ENCODE peak calls at places on chromosomes 13 and 19, in five cellular contexts. Q, W, U, E and V are unnamed samples.

GRCh38 chr19:3547301-3547731 is 8.3 kb downstream of the TEKTIP1 start:
- DNase-seq in Q (no peak), W (no peak), E (no peak), U (no peak), V (peak; percentile 74)

GRCh38 chr19:13460045-13460444 is 46.2 kb downstream of the CACNA1A start:
- DNase-seq in W (no peak), E (no peak), Q (no peak), U (no peak), V (no peak)

GRCh38 chr19:17543991-17544390 is 11.5 kb upstream of the COLGALT1 start:
- DNase-seq in W (no peak), Q (no peak), U (no peak), E (no peak), V (no peak)

GRCh38 chr19:51600940-51601575 is 29.1 kb downstream of the SIGLEC5 start:
- DNase-seq in W (no peak), U (no peak), E (no peak), Q (no peak), V (no peak)

GRCh38 chr13:23899555-23899954 is 2.3 kb upstream of the C1QTNF9B start:
- DNase-seq in E (peak; percentile 52), Q (no peak), U (peak; percentile 66), W (no peak), V (no peak)

GRCh38 chr19:40282920-40283319 is 2.2 kb downstream of the AKT2 start:
- DNase-seq in E (no peak), Q (no peak), U (no peak), W (no peak), V (no peak)

GRCh38 chr13:113152894-113153809 is 5.3 kb upstream of the PROZ start:
- DNase-seq in E (peak; percentile 43), Q (no peak), U (no peak), W (peak; percentile 48), V (peak; percentile 62)

GRCh38 chr13:83732755-83733154 is 149.5 kb downstream of the SLITRK1 start:
- DNase-seq in Q (no peak), E (no peak), W (no peak), U (peak; percentile 48), V (no peak)

GRCh38 chr19:14135985-14136508 is 342 bp downstream of the ASF1B start:
- DNase-seq in W (no peak), U (no peak), E (no peak), Q (no peak), V (no peak)

GRCh38 chr19:43469160-43469480 is 3.7 kb upstream of the LYPD3 start:
- DNase-seq in Q (no peak), E (no peak), W (no peak), U (no peak), V (no peak)

GRCh38 chr19:47899335-47899734 is 13.2 kb upstream of the SULT2A1 start:
- DNase-seq in Q (no peak), W (no peak), U (no peak), E (no peak), V (no peak)

GRCh38 chr19:55305491-55305890 is 19.6 kb downstream of the TMEM150B start:
- DNase-seq in W (no peak), U (peak; percentile 62), E (peak; percentile 30), Q (peak; percentile 24), V (peak; percentile 72)

GRCh38 chr19:16226878-16227836 is 29.4 kb downstream of the AP1M1 start:
- DNase-seq in U (no peak), E (no peak), W (no peak), Q (no peak), V (no peak)

GRCh38 chr13:76148926-76149325 is 512.8 kb downstream of the LMO7 start:
- DNase-seq in Q (no peak), U (no peak), E (peak; percentile 66), W (no peak), V (no peak)

GRCh38 chr13:66210677-66211076 is 1019.5 kb downstream of the PCDH9 start:
- DNase-seq in Q (no peak), U (peak; percentile 28), W (no peak), E (peak; percentile 88), V (no peak)

GRCh38 chr19:6060600-6061391 is 49.5 kb downstream of the RFX2 start:
- DNase-seq in U (peak; percentile 26), E (no peak), W (no peak), Q (peak; percentile 47), V (no peak)

GRCh38 chr19:15330801-15331418 is 1.4 kb downstream of the BRD4 start:
- DNase-seq in Q (no peak), W (no peak), U (peak; percentile 75), E (peak; percentile 93), V (no peak)

GRCh38 chr19:1857648-1858326 is 5.6 kb downstream of the KLF16 start:
- DNase-seq in E (no peak), U (peak; percentile 29), W (no peak), Q (no peak), V (no peak)

GRCh38 chr13:106874308-106874707 is 306.4 kb upstream of the ARGLU1 start:
- DNase-seq in Q (no peak), W (no peak), E (no peak), U (peak; percentile 62), V (no peak)

GRCh38 chr19:54570316-54570715 is 3.3 kb upstream of the LILRA2 start:
- DNase-seq in E (no peak), U (no peak), W (no peak), Q (no peak), V (no peak)

GRCh38 chr19:55541091-55541490 is 4.2 kb upstream of the SBK2 start:
- DNase-seq in Q (no peak), W (no peak), E (no peak), U (no peak), V (peak; percentile 55)

GRCh38 chr13:39612023-39612637 is 9.1 kb upstream of the LHFPL6 start:
- DNase-seq in U (peak; percentile 79), W (no peak), E (peak; percentile 76), Q (peak; percentile 16), V (peak; percentile 59)

GRCh38 chr13:43227721-43228120 is 204.3 kb downstream of the DNAJC15 start:
- DNase-seq in E (peak; percentile 62), Q (no peak), W (no peak), U (no peak), V (no peak)

GRCh38 chr13:45370922-45371406 is 30.0 kb upstream of the TPT1 start:
- DNase-seq in E (peak; percentile 85), W (peak; percentile 77), Q (peak; percentile 36), U (no peak), V (peak; percentile 76)

GRCh38 chr13:73275163-73275562 is 216.4 kb downstream of the KLF5 start:
- DNase-seq in Q (no peak), U (peak; percentile 28), W (no peak), E (no peak), V (no peak)

GRCh38 chr19:55344444-55344843 is 4.8 kb downstream of the KMT5C start:
- DNase-seq in Q (no peak), U (no peak), W (no peak), E (no peak), V (no peak)

GRCh38 chr19:6260912-6261636 is 18.7 kb downstream of the MLLT1 start:
- DNase-seq in E (peak; percentile 47), U (peak; percentile 6), W (no peak), Q (no peak), V (peak; percentile 71)

GRCh38 chr19:46460981-46461380 is 10.4 kb downstream of the PNMA8A start:
- DNase-seq in Q (no peak), E (no peak), U (no peak), W (no peak), V (no peak)

GRCh38 chr13:26067601-26068000 is 15.8 kb upstream of the SHISA2 start:
- DNase-seq in U (peak; percentile 9), Q (no peak), E (no peak), W (no peak), V (no peak)

GRCh38 chr13:95607363-95607762 is 37.1 kb downstream of the DZIP1 start:
- DNase-seq in E (no peak), U (no peak), Q (no peak), W (no peak), V (no peak)

GRCh38 chr13:55816976-55817601 is 1323.6 kb upstream of the PRR20A start:
- DNase-seq in Q (no peak), E (no peak), U (no peak), W (no peak), V (no peak)

GRCh38 chr19:582497-583197 is 7.0 kb upstream of the HCN2 start:
- DNase-seq in E (peak; percentile 72), U (no peak), W (no peak), Q (no peak), V (peak; percentile 46)

GRCh38 chr13:77584111-77584510 is 48.6 kb downstream of the SCEL start:
- DNase-seq in Q (no peak), U (no peak), W (no peak), E (no peak), V (no peak)

GRCh38 chr19:17755977-17756670 is 4.8 kb downstream of the FCHO1 start:
- DNase-seq in E (peak; percentile 37), U (peak; percentile 47), W (no peak), Q (no peak), V (no peak)

GRCh38 chr19:49676136-49676689 is 858 bp upstream of the PRMT1 start:
- DNase-seq in E (peak; percentile 95), Q (peak; percentile 42), U (peak; percentile 97), W (peak; percentile 86), V (peak; percentile 91)

GRCh38 chr19:35031072-35031881 is 1.0 kb downstream of the SCN1B start:
- DNase-seq in Q (no peak), U (no peak), W (peak; percentile 54), E (peak; percentile 48), V (peak; percentile 85)

GRCh38 chr19:14089662-14090508 is 666 bp downstream of the SAMD1 start:
- DNase-seq in Q (peak; percentile 36), E (peak; percentile 74), U (peak; percentile 91), W (peak; percentile 58), V (peak; percentile 71)

GRCh38 chr13:21837288-21837687 is 166.4 kb downstream of the FGF9 start:
- DNase-seq in W (no peak), Q (no peak), E (no peak), U (no peak), V (no peak)

GRCh38 chr13:95260031-95260525 is 41.2 kb downstream of the ABCC4 start:
- DNase-seq in Q (no peak), U (no peak), W (no peak), E (no peak), V (no peak)